ENCODE peak calls at places on chromosomes 1 and 21, in six cellular contexts. One of them, this sample, is unnamed.

GRCh38 chr1:164771568-164772350 is 212.8 kb downstream of the PBX1 start:
- DNase-seq in GM12878: no peak
- DNase-seq in HepG2: no peak
- DNase-seq in GM12891: no peak
- DNase-seq in K562: peak
- DNase-seq in H1: no peak
- DNase-seq in this sample: no peak

GRCh38 chr1:41713557-41714327 is 205.0 kb downstream of the HIVEP3 start:
- DNase-seq in K562: no peak
- DNase-seq in GM12891: no peak
- DNase-seq in H1: peak
- DNase-seq in GM12878: no peak
- DNase-seq in HepG2: no peak
- DNase-seq in this sample: no peak

GRCh38 chr1:4055677-4055967 is 155.6 kb upstream of the C1orf174 start:
- DNase-seq in GM12891: no peak
- DNase-seq in GM12878: no peak
- DNase-seq in K562: no peak
- DNase-seq in H1: no peak
- DNase-seq in HepG2: no peak
- DNase-seq in this sample: no peak

GRCh38 chr1:59149435-59149834 is 147.5 kb upstream of the FGGY start:
- DNase-seq in H1: no peak
- DNase-seq in GM12891: no peak
- DNase-seq in GM12878: no peak
- DNase-seq in HepG2: no peak
- DNase-seq in K562: no peak
- DNase-seq in this sample: no peak

GRCh38 chr1:97759078-97759477 is 161.8 kb downstream of the DPYD start:
- DNase-seq in GM12878: no peak
- DNase-seq in HepG2: no peak
- DNase-seq in H1: no peak
- DNase-seq in GM12891: no peak
- DNase-seq in K562: no peak
- DNase-seq in this sample: no peak

GRCh38 chr1:225881081-225882007 is 836 bp downstream of the TMEM63A start:
- DNase-seq in H1: no peak
- DNase-seq in HepG2: peak
- DNase-seq in GM12891: peak
- DNase-seq in K562: peak
- DNase-seq in GM12878: no peak
- DNase-seq in this sample: peak

GRCh38 chr1:12161662-12162458 is 4.9 kb upstream of the TNFRSF1B start:
- DNase-seq in HepG2: no peak
- DNase-seq in K562: peak
- DNase-seq in H1: peak
- DNase-seq in GM12891: peak
- DNase-seq in GM12878: peak
- DNase-seq in this sample: peak

GRCh38 chr1:68151690-68152089 is 80.6 kb downstream of the WLS start:
- DNase-seq in GM12878: no peak
- DNase-seq in HepG2: no peak
- DNase-seq in H1: no peak
- DNase-seq in GM12891: no peak
- DNase-seq in K562: no peak
- DNase-seq in this sample: no peak

GRCh38 chr1:207321790-207322530 is 482 bp downstream of the CD55 start:
- DNase-seq in HepG2: no peak
- DNase-seq in H1: no peak
- DNase-seq in GM12891: no peak
- DNase-seq in GM12878: no peak
- DNase-seq in K562: no peak
- DNase-seq in this sample: no peak

GRCh38 chr1:112808861-112809684 is 93.9 kb upstream of the PPM1J start:
- DNase-seq in GM12878: no peak
- DNase-seq in K562: peak
- DNase-seq in GM12891: peak
- DNase-seq in HepG2: peak
- DNase-seq in H1: no peak
- DNase-seq in this sample: peak

GRCh38 chr1:195897072-195897471 is 711.2 kb downstream of the KCNT2 start:
- DNase-seq in HepG2: no peak
- DNase-seq in H1: no peak
- DNase-seq in K562: peak
- DNase-seq in GM12891: no peak
- DNase-seq in GM12878: no peak
- DNase-seq in this sample: no peak

GRCh38 chr1:30101016-30101415 is 622.4 kb downstream of the MATN1 start:
- DNase-seq in GM12878: no peak
- DNase-seq in K562: no peak
- DNase-seq in GM12891: no peak
- DNase-seq in H1: no peak
- DNase-seq in HepG2: no peak
- DNase-seq in this sample: no peak

GRCh38 chr1:7827134-7827955 is 25.5 kb downstream of the UTS2 start:
- DNase-seq in K562: peak
- DNase-seq in HepG2: no peak
- DNase-seq in GM12878: no peak
- DNase-seq in H1: no peak
- DNase-seq in GM12891: no peak
- DNase-seq in this sample: no peak

GRCh38 chr21:45836268-45836655 is 145.3 kb upstream of the COL6A1 start:
- DNase-seq in GM12878: no peak
- DNase-seq in H1: no peak
- DNase-seq in GM12891: no peak
- DNase-seq in HepG2: no peak
- DNase-seq in K562: no peak
- DNase-seq in this sample: no peak

GRCh38 chr1:174946020-174946419 is 53.7 kb upstream of the CACYBP start:
- DNase-seq in K562: no peak
- DNase-seq in GM12891: no peak
- DNase-seq in GM12878: no peak
- DNase-seq in HepG2: no peak
- DNase-seq in H1: no peak
- DNase-seq in this sample: no peak

GRCh38 chr21:34764715-34765284 is 96.0 kb downstream of the CLIC6 start:
- DNase-seq in GM12891: no peak
- DNase-seq in GM12878: no peak
- DNase-seq in HepG2: no peak
- DNase-seq in K562: no peak
- DNase-seq in H1: no peak
- DNase-seq in this sample: no peak

GRCh38 chr21:34765619-34766018 is 96.8 kb downstream of the CLIC6 start:
- DNase-seq in GM12878: no peak
- DNase-seq in H1: no peak
- DNase-seq in GM12891: no peak
- DNase-seq in K562: no peak
- DNase-seq in HepG2: no peak
- DNase-seq in this sample: no peak

GRCh38 chr21:34766862-34767261 is 98.1 kb downstream of the CLIC6 start:
- DNase-seq in K562: no peak
- DNase-seq in H1: no peak
- DNase-seq in GM12891: no peak
- DNase-seq in HepG2: no peak
- DNase-seq in GM12878: no peak
- DNase-seq in this sample: no peak

GRCh38 chr21:34762761-34763160 is 94.0 kb downstream of the CLIC6 start:
- DNase-seq in K562: no peak
- DNase-seq in GM12891: no peak
- DNase-seq in HepG2: no peak
- DNase-seq in GM12878: no peak
- DNase-seq in H1: no peak
- DNase-seq in this sample: no peak

DNA sequence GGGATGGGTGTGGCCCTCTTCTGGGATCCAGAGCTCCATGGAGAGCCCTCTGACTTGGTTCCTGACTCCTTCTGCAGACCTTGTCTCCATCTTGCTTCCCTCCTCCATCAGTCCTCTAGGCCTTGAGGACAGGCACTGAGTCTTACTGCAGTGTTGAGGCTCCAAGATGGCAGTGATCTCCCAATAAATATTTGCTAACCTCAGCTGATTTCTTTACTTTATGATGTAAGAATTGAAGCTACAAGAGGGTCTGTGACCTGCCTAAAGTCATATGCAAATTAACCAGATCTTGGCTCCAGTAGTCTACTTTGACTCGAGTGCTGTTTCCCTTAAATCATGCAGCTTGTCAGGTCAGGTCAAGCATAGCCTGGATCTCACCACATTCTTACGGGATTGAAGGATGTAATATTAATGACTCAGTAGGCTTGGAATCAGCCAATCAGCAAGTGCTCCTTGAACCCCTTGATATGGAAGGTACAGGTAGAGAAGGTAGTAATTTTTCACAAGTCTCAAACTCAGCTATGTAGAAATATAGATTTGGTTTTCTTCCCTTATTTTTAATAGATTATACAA is 93.0 kb downstream of the CLIC6 start:
- DNase-seq in HepG2: no peak
- DNase-seq in GM12891: no peak
- DNase-seq in GM12878: no peak
- DNase-seq in K562: no peak
- DNase-seq in H1: no peak
- DNase-seq in this sample: no peak
- TF ChIP-seq TAF1 in HepG2: no peak
- TF ChIP-seq TAF1 in GM12891: no peak
- TF ChIP-seq TAF1 in GM12878: no peak
- TF ChIP-seq TAF1 in K562: no peak
- TF ChIP-seq TAF1 in H1: no peak
- TF ChIP-seq TAF1 in this sample: no peak

DNA sequence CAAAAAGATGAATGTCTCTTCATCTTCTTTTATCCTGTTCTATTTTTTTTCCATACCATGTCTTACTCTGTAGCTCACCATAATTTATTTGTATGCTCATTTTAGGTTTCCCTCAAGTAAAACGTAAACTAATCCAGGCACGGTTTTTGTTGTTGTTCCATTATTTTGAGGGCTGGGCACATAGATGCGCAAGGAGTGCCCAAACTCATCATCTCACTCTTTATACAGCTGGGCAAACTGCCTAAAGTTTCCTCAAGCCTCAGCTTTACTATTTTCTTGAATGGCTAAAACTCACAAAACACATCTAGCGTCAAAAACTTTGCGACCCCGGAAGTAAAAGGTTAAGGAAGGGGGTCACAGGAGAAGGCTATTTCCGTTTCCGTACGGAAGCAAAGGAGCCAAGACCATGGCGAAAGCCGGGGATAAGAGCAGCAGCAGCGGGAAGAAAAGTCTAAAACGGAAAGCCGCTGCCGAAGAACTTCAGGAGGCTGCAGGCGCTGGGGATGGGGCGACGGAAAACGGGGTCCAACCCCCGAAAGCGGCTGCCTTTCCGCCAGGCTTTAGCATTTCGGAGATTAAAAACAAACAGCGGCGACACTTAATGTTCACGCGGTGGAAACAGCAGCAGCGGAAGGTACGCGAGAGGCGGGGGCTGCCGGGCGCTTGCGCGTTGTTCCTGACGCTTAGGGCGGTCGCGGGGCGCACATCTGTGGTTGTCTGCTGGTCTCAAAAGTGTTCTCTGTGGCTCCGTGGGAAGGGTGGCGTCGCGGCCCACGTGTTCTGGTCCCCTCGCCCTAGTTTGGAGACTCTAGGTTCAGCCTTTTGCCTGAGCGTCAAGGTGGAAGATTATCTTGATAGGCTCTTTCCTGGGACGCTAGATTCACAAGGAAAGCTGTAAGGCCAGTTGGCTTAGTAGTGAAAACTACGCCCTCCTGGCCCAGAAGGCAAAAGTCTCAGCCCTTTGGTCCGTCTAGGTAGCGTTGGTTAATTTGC is at the start of gene RPF1:
- DNase-seq in GM12891: peak
- DNase-seq in GM12878: peak
- DNase-seq in H1: peak
- DNase-seq in HepG2: peak
- DNase-seq in K562: peak
- DNase-seq in this sample: peak
- TF ChIP-seq POLR2A in GM12891: peak
- TF ChIP-seq POLR2A in GM12878: peak
- TF ChIP-seq POLR2A in H1: peak
- TF ChIP-seq POLR2A in HepG2: peak
- TF ChIP-seq POLR2A in K562: peak
- TF ChIP-seq POLR2A in this sample: peak

GRCh38 chr1:21814241-21814918 is 2.3 kb downstream of the LDLRAD2 start:
- DNase-seq in K562: peak
- DNase-seq in H1: peak
- DNase-seq in GM12891: peak
- DNase-seq in HepG2: no peak
- DNase-seq in GM12878: no peak
- DNase-seq in this sample: peak

GRCh38 chr1:21814981-21815583 is 3.0 kb downstream of the LDLRAD2 start:
- DNase-seq in H1: no peak
- DNase-seq in HepG2: no peak
- DNase-seq in GM12878: no peak
- DNase-seq in K562: no peak
- DNase-seq in GM12891: no peak
- DNase-seq in this sample: no peak

GRCh38 chr1:21813542-21813941 is 1.5 kb downstream of the LDLRAD2 start:
- DNase-seq in GM12878: no peak
- DNase-seq in K562: peak
- DNase-seq in GM12891: no peak
- DNase-seq in H1: no peak
- DNase-seq in HepG2: no peak
- DNase-seq in this sample: no peak

GRCh38 chr1:21816602-21817302 is 4.7 kb downstream of the LDLRAD2 start:
- DNase-seq in K562: no peak
- DNase-seq in GM12878: no peak
- DNase-seq in GM12891: no peak
- DNase-seq in H1: no peak
- DNase-seq in HepG2: peak
- DNase-seq in this sample: no peak

GRCh38 chr1:21815724-21816311 is 3.8 kb downstream of the LDLRAD2 start:
- DNase-seq in H1: no peak
- DNase-seq in HepG2: no peak
- DNase-seq in GM12878: no peak
- DNase-seq in GM12891: no peak
- DNase-seq in K562: no peak
- DNase-seq in this sample: no peak
- TF ChIP-seq POLR2AphosphoS5 in H1: no peak
- TF ChIP-seq POLR2AphosphoS5 in HepG2: no peak
- TF ChIP-seq POLR2AphosphoS5 in GM12878: no peak
- TF ChIP-seq POLR2AphosphoS5 in GM12891: no peak
- TF ChIP-seq POLR2AphosphoS5 in K562: no peak
- TF ChIP-seq POLR2AphosphoS5 in this sample: no peak

GRCh38 chr1:38962560-38962959 is 20.9 kb upstream of the RHBDL2 start:
- DNase-seq in K562: no peak
- DNase-seq in GM12891: no peak
- DNase-seq in H1: no peak
- DNase-seq in HepG2: peak
- DNase-seq in GM12878: no peak
- DNase-seq in this sample: no peak

GRCh38 chr1:38964140-38964548 is 22.5 kb upstream of the RHBDL2 start:
- DNase-seq in HepG2: peak
- DNase-seq in K562: peak
- DNase-seq in GM12891: no peak
- DNase-seq in GM12878: no peak
- DNase-seq in H1: no peak
- DNase-seq in this sample: no peak

GRCh38 chr1:38958967-38959366 is 17.3 kb upstream of the RHBDL2 start:
- DNase-seq in K562: peak
- DNase-seq in GM12891: no peak
- DNase-seq in HepG2: peak
- DNase-seq in H1: no peak
- DNase-seq in GM12878: no peak
- DNase-seq in this sample: no peak

GRCh38 chr1:38962113-38962512 is 20.5 kb upstream of the RHBDL2 start:
- DNase-seq in HepG2: no peak
- DNase-seq in H1: no peak
- DNase-seq in GM12878: no peak
- DNase-seq in GM12891: no peak
- DNase-seq in K562: no peak
- DNase-seq in this sample: no peak
- TF ChIP-seq TAF1 in HepG2: no peak
- TF ChIP-seq TAF1 in H1: no peak
- TF ChIP-seq TAF1 in GM12878: no peak
- TF ChIP-seq TAF1 in GM12891: no peak
- TF ChIP-seq TAF1 in K562: no peak
- TF ChIP-seq TAF1 in this sample: no peak